ENCODE peak calls at places on chromosomes 13 and 19, in six cellular contexts. One of them, this sample, is unnamed.

GRCh38 chr19:16739546-16739945 is 19.9 kb downstream of the NWD1 start:
- DNase-seq in glutamatergic neuron: no peak
- DNase-seq in endodermal cell: peak
- DNase-seq in WERI-Rb-1: no peak
- DNase-seq in activated B cell treated with CpG ODN at 0.5 μM for 24 hours: no peak
- DNase-seq in Peyer's patch: no peak
- DNase-seq in this sample: peak

GRCh38 chr19:7494416-7495098 is 5.7 kb upstream of the PEX11G start:
- DNase-seq in glutamatergic neuron: peak
- DNase-seq in endodermal cell: no peak
- DNase-seq in WERI-Rb-1: peak
- DNase-seq in activated B cell treated with CpG ODN at 0.5 μM for 24 hours: no peak
- DNase-seq in Peyer's patch: no peak
- DNase-seq in this sample: no peak

GRCh38 chr13:21730186-21730880 is 59.5 kb downstream of the FGF9 start:
- DNase-seq in glutamatergic neuron: no peak
- DNase-seq in endodermal cell: no peak
- DNase-seq in WERI-Rb-1: no peak
- DNase-seq in activated B cell treated with CpG ODN at 0.5 μM for 24 hours: no peak
- DNase-seq in Peyer's patch: no peak
- DNase-seq in this sample: no peak

GRCh38 chr13:80977168-80977567 is 636.2 kb upstream of the SPRY2 start:
- DNase-seq in glutamatergic neuron: no peak
- DNase-seq in endodermal cell: no peak
- DNase-seq in WERI-Rb-1: no peak
- DNase-seq in activated B cell treated with CpG ODN at 0.5 μM for 24 hours: no peak
- DNase-seq in Peyer's patch: no peak
- DNase-seq in this sample: no peak

GRCh38 chr13:110798595-110798994 is 85.1 kb downstream of the ING1 start:
- DNase-seq in glutamatergic neuron: no peak
- DNase-seq in endodermal cell: no peak
- DNase-seq in WERI-Rb-1: no peak
- DNase-seq in activated B cell treated with CpG ODN at 0.5 μM for 24 hours: no peak
- DNase-seq in Peyer's patch: no peak
- DNase-seq in this sample: no peak

GRCh38 chr13:41960195-41960699 is 662 bp downstream of the VWA8 start:
- DNase-seq in glutamatergic neuron: no peak
- DNase-seq in endodermal cell: peak
- DNase-seq in WERI-Rb-1: no peak
- DNase-seq in activated B cell treated with CpG ODN at 0.5 μM for 24 hours: no peak
- DNase-seq in Peyer's patch: peak
- DNase-seq in this sample: no peak

GRCh38 chr19:17296278-17296677 is 6.9 kb downstream of the ABHD8 start:
- DNase-seq in glutamatergic neuron: no peak
- DNase-seq in endodermal cell: no peak
- DNase-seq in WERI-Rb-1: no peak
- DNase-seq in activated B cell treated with CpG ODN at 0.5 μM for 24 hours: no peak
- DNase-seq in Peyer's patch: no peak
- DNase-seq in this sample: no peak

GRCh38 chr13:74132768-74133656 is 1.2 kb downstream of the KLF12 start:
- DNase-seq in glutamatergic neuron: peak
- DNase-seq in endodermal cell: peak
- DNase-seq in WERI-Rb-1: peak
- DNase-seq in activated B cell treated with CpG ODN at 0.5 μM for 24 hours: peak
- DNase-seq in Peyer's patch: peak
- DNase-seq in this sample: peak

GRCh38 chr19:55247621-55248099 is 11.2 kb downstream of the PPP6R1 start:
- DNase-seq in glutamatergic neuron: no peak
- DNase-seq in endodermal cell: no peak
- DNase-seq in WERI-Rb-1: no peak
- DNase-seq in activated B cell treated with CpG ODN at 0.5 μM for 24 hours: no peak
- DNase-seq in Peyer's patch: peak
- DNase-seq in this sample: no peak

GRCh38 chr19:4414144-4414799 is 11.8 kb downstream of the CHAF1A start:
- DNase-seq in glutamatergic neuron: no peak
- DNase-seq in endodermal cell: no peak
- DNase-seq in WERI-Rb-1: no peak
- DNase-seq in activated B cell treated with CpG ODN at 0.5 μM for 24 hours: no peak
- DNase-seq in Peyer's patch: no peak
- DNase-seq in this sample: no peak

GRCh38 chr13:109297628-109298027 is 488.8 kb downstream of the IRS2 start:
- DNase-seq in glutamatergic neuron: no peak
- DNase-seq in endodermal cell: no peak
- DNase-seq in WERI-Rb-1: no peak
- DNase-seq in activated B cell treated with CpG ODN at 0.5 μM for 24 hours: no peak
- DNase-seq in Peyer's patch: no peak
- DNase-seq in this sample: no peak

GRCh38 chr19:49570138-49570856 is 10.1 kb downstream of the NOSIP start:
- DNase-seq in glutamatergic neuron: no peak
- DNase-seq in endodermal cell: peak
- DNase-seq in WERI-Rb-1: peak
- DNase-seq in activated B cell treated with CpG ODN at 0.5 μM for 24 hours: no peak
- DNase-seq in Peyer's patch: no peak
- DNase-seq in this sample: peak

GRCh38 chr19:3586707-3587346 is 1.5 kb downstream of the GIPC3 start:
- DNase-seq in glutamatergic neuron: no peak
- DNase-seq in endodermal cell: no peak
- DNase-seq in WERI-Rb-1: no peak
- DNase-seq in activated B cell treated with CpG ODN at 0.5 μM for 24 hours: no peak
- DNase-seq in Peyer's patch: no peak
- DNase-seq in this sample: no peak

GRCh38 chr19:4988770-4989251 is 19.9 kb downstream of the KDM4B start:
- DNase-seq in glutamatergic neuron: peak
- DNase-seq in endodermal cell: peak
- DNase-seq in WERI-Rb-1: peak
- DNase-seq in activated B cell treated with CpG ODN at 0.5 μM for 24 hours: no peak
- DNase-seq in Peyer's patch: no peak
- DNase-seq in this sample: no peak

GRCh38 chr13:23681253-23681652 is 111.0 kb downstream of the TNFRSF19 start:
- DNase-seq in glutamatergic neuron: no peak
- DNase-seq in endodermal cell: no peak
- DNase-seq in WERI-Rb-1: no peak
- DNase-seq in activated B cell treated with CpG ODN at 0.5 μM for 24 hours: no peak
- DNase-seq in Peyer's patch: no peak
- DNase-seq in this sample: no peak

GRCh38 chr13:76965759-76966421 is 17.6 kb downstream of the ACOD1 start:
- DNase-seq in glutamatergic neuron: no peak
- DNase-seq in endodermal cell: no peak
- DNase-seq in WERI-Rb-1: no peak
- DNase-seq in activated B cell treated with CpG ODN at 0.5 μM for 24 hours: no peak
- DNase-seq in Peyer's patch: no peak
- DNase-seq in this sample: no peak

GRCh38 chr19:31838163-31838798 is 489.0 kb upstream of the TSHZ3 start:
- DNase-seq in glutamatergic neuron: no peak
- DNase-seq in endodermal cell: no peak
- DNase-seq in WERI-Rb-1: no peak
- DNase-seq in activated B cell treated with CpG ODN at 0.5 μM for 24 hours: no peak
- DNase-seq in Peyer's patch: no peak
- DNase-seq in this sample: no peak

GRCh38 chr13:113153810-113154748 is 4.4 kb upstream of the PROZ start:
- DNase-seq in glutamatergic neuron: peak
- DNase-seq in endodermal cell: peak
- DNase-seq in WERI-Rb-1: peak
- DNase-seq in activated B cell treated with CpG ODN at 0.5 μM for 24 hours: peak
- DNase-seq in Peyer's patch: peak
- DNase-seq in this sample: peak

GRCh38 chr19:55694656-55695491 is 19.8 kb downstream of the EPN1 start:
- DNase-seq in glutamatergic neuron: no peak
- DNase-seq in endodermal cell: no peak
- DNase-seq in WERI-Rb-1: no peak
- DNase-seq in activated B cell treated with CpG ODN at 0.5 μM for 24 hours: no peak
- DNase-seq in Peyer's patch: no peak
- DNase-seq in this sample: no peak

GRCh38 chr13:41827507-41828213 is 133.2 kb downstream of the VWA8 start:
- DNase-seq in glutamatergic neuron: no peak
- DNase-seq in endodermal cell: no peak
- DNase-seq in WERI-Rb-1: no peak
- DNase-seq in activated B cell treated with CpG ODN at 0.5 μM for 24 hours: no peak
- DNase-seq in Peyer's patch: no peak
- DNase-seq in this sample: no peak

GRCh38 chr19:40614595-40615411 is 13.6 kb downstream of the LTBP4 start:
- DNase-seq in glutamatergic neuron: peak
- DNase-seq in endodermal cell: peak
- DNase-seq in WERI-Rb-1: no peak
- DNase-seq in activated B cell treated with CpG ODN at 0.5 μM for 24 hours: peak
- DNase-seq in Peyer's patch: peak
- DNase-seq in this sample: peak

GRCh38 chr13:93193682-93194081 is 32.9 kb upstream of the GPC6 start:
- DNase-seq in glutamatergic neuron: no peak
- DNase-seq in endodermal cell: no peak
- DNase-seq in WERI-Rb-1: no peak
- DNase-seq in activated B cell treated with CpG ODN at 0.5 μM for 24 hours: no peak
- DNase-seq in Peyer's patch: no peak
- DNase-seq in this sample: no peak

GRCh38 chr19:31562916-31563626 is 213.8 kb upstream of the TSHZ3 start:
- DNase-seq in glutamatergic neuron: no peak
- DNase-seq in endodermal cell: peak
- DNase-seq in WERI-Rb-1: no peak
- DNase-seq in activated B cell treated with CpG ODN at 0.5 μM for 24 hours: no peak
- DNase-seq in Peyer's patch: no peak
- DNase-seq in this sample: no peak

GRCh38 chr13:95180513-95181245 is 120.6 kb downstream of the ABCC4 start:
- DNase-seq in glutamatergic neuron: no peak
- DNase-seq in endodermal cell: no peak
- DNase-seq in WERI-Rb-1: no peak
- DNase-seq in activated B cell treated with CpG ODN at 0.5 μM for 24 hours: no peak
- DNase-seq in Peyer's patch: no peak
- DNase-seq in this sample: no peak

GRCh38 chr13:45826741-45827140 is 24.8 kb downstream of the SIAH3 start:
- DNase-seq in glutamatergic neuron: no peak
- DNase-seq in endodermal cell: no peak
- DNase-seq in WERI-Rb-1: no peak
- DNase-seq in activated B cell treated with CpG ODN at 0.5 μM for 24 hours: no peak
- DNase-seq in Peyer's patch: no peak
- DNase-seq in this sample: no peak

GRCh38 chr13:42667638-42668037 is 93.7 kb downstream of the TNFSF11 start:
- DNase-seq in glutamatergic neuron: no peak
- DNase-seq in endodermal cell: no peak
- DNase-seq in WERI-Rb-1: no peak
- DNase-seq in activated B cell treated with CpG ODN at 0.5 μM for 24 hours: no peak
- DNase-seq in Peyer's patch: no peak
- DNase-seq in this sample: no peak

GRCh38 chr13:24684600-24684998 is 4.4 kb downstream of the ATP12A start:
- DNase-seq in glutamatergic neuron: no peak
- DNase-seq in endodermal cell: peak
- DNase-seq in WERI-Rb-1: no peak
- DNase-seq in activated B cell treated with CpG ODN at 0.5 μM for 24 hours: no peak
- DNase-seq in Peyer's patch: no peak
- DNase-seq in this sample: no peak

DNA sequence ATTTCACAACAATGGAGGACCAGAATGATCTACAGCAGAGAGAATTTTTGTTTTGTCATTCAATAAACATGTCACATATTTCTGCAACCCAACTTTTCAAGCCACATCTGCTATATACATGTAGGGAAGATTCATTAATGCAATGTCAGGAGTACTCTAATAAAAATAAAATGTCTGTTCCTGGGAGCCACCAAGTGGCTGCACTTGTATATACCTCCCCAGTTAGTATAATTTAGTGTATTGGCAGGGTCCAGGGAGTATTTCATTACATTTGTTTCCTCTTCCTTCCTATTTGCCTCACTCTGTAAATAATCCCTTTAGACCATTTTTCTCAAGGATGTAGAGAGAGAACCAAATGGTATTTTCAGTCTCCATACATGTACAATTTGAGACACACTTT is 1169.0 kb downstream of the DIAPH3 start:
- DNase-seq in glutamatergic neuron: no peak
- DNase-seq in endodermal cell: no peak
- DNase-seq in WERI-Rb-1: no peak
- DNase-seq in activated B cell treated with CpG ODN at 0.5 μM for 24 hours: no peak
- DNase-seq in Peyer's patch: no peak
- DNase-seq in this sample: no peak
- TF ChIP-seq CTCF in glutamatergic neuron: no peak
- TF ChIP-seq CTCF in endodermal cell: peak
- TF ChIP-seq CTCF in WERI-Rb-1: no peak
- TF ChIP-seq CTCF in activated B cell treated with CpG ODN at 0.5 μM for 24 hours: no peak
- TF ChIP-seq CTCF in Peyer's patch: no peak
- TF ChIP-seq CTCF in this sample: no peak

GRCh38 chr13:49791214-49791752 is 1.2 kb downstream of the KPNA3 start:
- DNase-seq in glutamatergic neuron: no peak
- DNase-seq in endodermal cell: peak
- DNase-seq in WERI-Rb-1: peak
- DNase-seq in activated B cell treated with CpG ODN at 0.5 μM for 24 hours: no peak
- DNase-seq in Peyer's patch: no peak
- DNase-seq in this sample: peak
- TF ChIP-seq CTCF in glutamatergic neuron: no peak
- TF ChIP-seq CTCF in endodermal cell: no peak
- TF ChIP-seq CTCF in WERI-Rb-1: peak
- TF ChIP-seq CTCF in activated B cell treated with CpG ODN at 0.5 μM for 24 hours: no peak
- TF ChIP-seq CTCF in Peyer's patch: no peak
- TF ChIP-seq CTCF in this sample: no peak

GRCh38 chr19:47302249-47302648 is 7.4 kb upstream of the C5AR1 start:
- DNase-seq in glutamatergic neuron: no peak
- DNase-seq in endodermal cell: no peak
- DNase-seq in WERI-Rb-1: no peak
- DNase-seq in activated B cell treated with CpG ODN at 0.5 μM for 24 hours: no peak
- DNase-seq in Peyer's patch: no peak
- DNase-seq in this sample: no peak

GRCh38 chr19:47309038-47309437 is 623 bp upstream of the C5AR1 start:
- DNase-seq in glutamatergic neuron: no peak
- DNase-seq in endodermal cell: no peak
- DNase-seq in WERI-Rb-1: no peak
- DNase-seq in activated B cell treated with CpG ODN at 0.5 μM for 24 hours: no peak
- DNase-seq in Peyer's patch: no peak
- DNase-seq in this sample: no peak

GRCh38 chr19:47306303-47306702 is 3.4 kb upstream of the C5AR1 start:
- DNase-seq in glutamatergic neuron: no peak
- DNase-seq in endodermal cell: no peak
- DNase-seq in WERI-Rb-1: no peak
- DNase-seq in activated B cell treated with CpG ODN at 0.5 μM for 24 hours: no peak
- DNase-seq in Peyer's patch: no peak
- DNase-seq in this sample: no peak

GRCh38 chr19:47309608-47310007 is at the start of gene C5AR1:
- DNase-seq in glutamatergic neuron: no peak
- DNase-seq in endodermal cell: no peak
- DNase-seq in WERI-Rb-1: no peak
- DNase-seq in activated B cell treated with CpG ODN at 0.5 μM for 24 hours: no peak
- DNase-seq in Peyer's patch: no peak
- DNase-seq in this sample: no peak

GRCh38 chr19:47305309-47305751 is 4.3 kb upstream of the C5AR1 start:
- DNase-seq in glutamatergic neuron: peak
- DNase-seq in endodermal cell: peak
- DNase-seq in WERI-Rb-1: peak
- DNase-seq in activated B cell treated with CpG ODN at 0.5 μM for 24 hours: peak
- DNase-seq in Peyer's patch: peak
- DNase-seq in this sample: peak
- TF ChIP-seq CTCF in glutamatergic neuron: peak
- TF ChIP-seq CTCF in endodermal cell: peak
- TF ChIP-seq CTCF in WERI-Rb-1: peak
- TF ChIP-seq CTCF in activated B cell treated with CpG ODN at 0.5 μM for 24 hours: peak
- TF ChIP-seq CTCF in Peyer's patch: peak
- TF ChIP-seq CTCF in this sample: peak

DNA sequence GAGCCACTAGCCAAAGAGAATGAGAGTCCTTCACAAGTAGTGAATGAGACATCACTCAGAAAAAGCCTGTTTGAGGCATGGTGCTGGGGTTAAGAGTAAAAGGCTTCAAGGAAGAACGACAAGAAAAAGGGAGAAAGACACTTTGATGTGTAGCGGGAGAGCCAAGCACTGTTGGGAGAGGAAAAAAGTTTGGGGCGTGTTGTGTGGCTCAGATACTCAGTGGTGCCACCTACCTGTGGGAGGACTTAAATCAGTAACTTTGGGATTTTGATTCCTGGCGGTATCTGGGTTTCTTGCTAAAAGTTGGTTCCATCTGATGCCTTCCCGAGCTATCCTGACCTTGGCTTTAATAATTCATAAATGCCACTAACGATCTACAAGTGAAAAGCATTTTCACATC is 12.3 kb downstream of the ELSPBP1 start:
- DNase-seq in glutamatergic neuron: no peak
- DNase-seq in endodermal cell: peak
- DNase-seq in WERI-Rb-1: no peak
- DNase-seq in activated B cell treated with CpG ODN at 0.5 μM for 24 hours: no peak
- DNase-seq in Peyer's patch: no peak
- DNase-seq in this sample: no peak
- TF ChIP-seq CTCF in glutamatergic neuron: no peak
- TF ChIP-seq CTCF in endodermal cell: peak
- TF ChIP-seq CTCF in WERI-Rb-1: peak
- TF ChIP-seq CTCF in activated B cell treated with CpG ODN at 0.5 μM for 24 hours: no peak
- TF ChIP-seq CTCF in Peyer's patch: no peak
- TF ChIP-seq CTCF in this sample: no peak

This sample was measured in endothelial cell.